ENCODE peak calls at places on chromosomes 11 and 22, in ten cellular contexts. S is HFF-Myc; P is kidney glomerular epithelial cell; N is stimulated activated CD4-positive, alpha-beta T cell treated with anti-CD3 and anti-CD28 coated beads, Interleukin-15, amount 100 ng/mL, for 48 hours; E is MV-4-11; A is NCI-H510A treated with DMSO at 0.1 percent for 48 hours; Q is non-pigmented ciliary epithelial cell; I is lung microvascular endothelial cell; U is foreskin fibroblast; Z is fibroblast of the aortic adventitia. D is an unnamed sample.

GRCh38 chr11:120065876-120066275 is 72.0 kb downstream of the TRIM29 start:
- DNase-seq in S (no peak), P (no peak), N (no peak), E (no peak), A (no peak), Q (no peak), I (no peak), U (no peak), Z (no peak), D (no peak)

GRCh38 chr11:8838248-8838647 is 72.7 kb upstream of the AKIP1 start:
- DNase-seq in S (peak; percentile 88), P (no peak), N (no peak), E (peak; percentile 91), A (no peak), Q (peak; percentile 84), I (peak; percentile 62), U (peak; percentile 91), Z (peak; percentile 70), D (peak; percentile 92)

GRCh38 chr22:17430298-17430900 is 61.1 kb downstream of the CECR2 start:
- DNase-seq in S (no peak), P (no peak), N (no peak), E (peak; percentile 46), A (no peak), Q (no peak), I (no peak), U (no peak), Z (peak; percentile 64), D (no peak)

GRCh38 chr22:24355574-24355973 is 71.8 kb upstream of the ADORA2A start:
- DNase-seq in S (no peak), P (no peak), N (no peak), E (peak; percentile 86), A (no peak), Q (no peak), I (no peak), U (no peak), Z (no peak), D (no peak)

GRCh38 chr11:35215945-35216344 is 77.0 kb downstream of the CD44 start:
- DNase-seq in S (no peak), P (no peak), N (no peak), E (no peak), A (no peak), Q (no peak), I (no peak), U (no peak), Z (no peak), D (no peak)

GRCh38 chr11:12235549-12235944 is 125.2 kb downstream of the MICAL2 start:
- DNase-seq in S (no peak), P (no peak), N (no peak), E (no peak), A (no peak), Q (no peak), I (no peak), U (peak; percentile 42), Z (no peak), D (no peak)

GRCh38 chr22:26377170-26377825 is 51.8 kb upstream of the ASPHD2 start:
- DNase-seq in S (no peak), P (no peak), N (no peak), E (peak; percentile 48), A (no peak), Q (no peak), I (peak; percentile 20), U (no peak), Z (no peak), D (no peak)

GRCh38 chr11:64523456-64524187 is 67.4 kb upstream of the SLC22A12 start:
- DNase-seq in S (no peak), P (peak; percentile 3), N (no peak), E (no peak), A (no peak), Q (no peak), I (no peak), U (no peak), Z (no peak), D (no peak)

GRCh38 chr11:47992959-47993820 is 12.8 kb downstream of the PTPRJ start:
- DNase-seq in S (peak; percentile 51), P (peak; percentile 54), N (no peak), E (peak; percentile 90), A (peak; percentile 52), Q (no peak), I (no peak), U (peak; percentile 85), Z (peak; percentile 77), D (peak; percentile 68)

GRCh38 chr22:41369837-41370236 is 11.9 kb upstream of the TEF start:
- DNase-seq in S (no peak), P (no peak), N (no peak), E (no peak), A (no peak), Q (no peak), I (no peak), U (no peak), Z (no peak), D (no peak)

GRCh38 chr11:123405123-123405592 is 24.9 kb upstream of the GRAMD1B start:
- DNase-seq in S (no peak), P (no peak), N (no peak), E (peak; percentile 48), A (no peak), Q (no peak), I (no peak), U (no peak), Z (no peak), D (no peak)

GRCh38 chr11:9748361-9748970 is 84.6 kb downstream of the SWAP70 start:
- DNase-seq in S (peak; percentile 52), P (peak; percentile 61), N (peak; percentile 59), E (peak; percentile 86), A (peak; percentile 50), Q (no peak), I (peak; percentile 85), U (peak; percentile 88), Z (peak; percentile 85), D (no peak)

GRCh38 chr11:61693897-61694840 is 14.0 kb downstream of the DAGLA start:
- DNase-seq in S (no peak), P (peak; percentile 34), N (no peak), E (no peak), A (no peak), Q (no peak), I (peak; percentile 55), U (no peak), Z (no peak), D (no peak)

GRCh38 chr22:40665312-40665711 is 14.0 kb upstream of the MCHR1 start:
- DNase-seq in S (no peak), P (no peak), N (no peak), E (no peak), A (no peak), Q (no peak), I (no peak), U (peak; percentile 44), Z (peak; percentile 94), D (no peak)

GRCh38 chr11:106281455-106282173 is 204.2 kb downstream of the AASDHPPT start:
- DNase-seq in S (peak; percentile 78), P (peak; percentile 73), N (no peak), E (no peak), A (no peak), Q (peak; percentile 82), I (no peak), U (peak; percentile 92), Z (peak; percentile 78), D (peak; percentile 47)

GRCh38 chr11:117220568-117220967 is 11.3 kb downstream of the PCSK7 start:
- DNase-seq in S (no peak), P (no peak), N (no peak), E (no peak), A (no peak), Q (no peak), I (peak; percentile 46), U (no peak), Z (no peak), D (no peak)

GRCh38 chr11:131354251-131354701 is 16.1 kb upstream of the NTM start:
- DNase-seq in S (no peak), P (no peak), N (no peak), E (no peak), A (no peak), Q (no peak), I (no peak), U (no peak), Z (no peak), D (no peak)

GRCh38 chr11:38460901-38461300 is 1862.9 kb upstream of the RAG2 start:
- DNase-seq in S (peak; percentile 2), P (peak; percentile 76), N (no peak), E (no peak), A (no peak), Q (no peak), I (no peak), U (peak; percentile 73), Z (peak; percentile 36), D (no peak)

GRCh38 chr11:72838691-72839305 is 24.6 kb downstream of the ATG16L2 start:
- DNase-seq in S (no peak), P (no peak), N (no peak), E (no peak), A (no peak), Q (no peak), I (no peak), U (peak; percentile 30), Z (no peak), D (no peak)

GRCh38 chr11:125768256-125769046 is 10.2 kb downstream of the PATE2 start:
- DNase-seq in S (no peak), P (no peak), N (no peak), E (no peak), A (no peak), Q (no peak), I (no peak), U (no peak), Z (peak; percentile 30), D (no peak)

GRCh38 chr11:36509265-36509664 is 807 bp downstream of the TRAF6 start:
- DNase-seq in S (no peak), P (peak; percentile 17), N (peak; percentile 13), E (peak; percentile 15), A (no peak), Q (no peak), I (peak; percentile 45), U (peak; percentile 39), Z (peak; percentile 41), D (no peak)

GRCh38 chr11:128897841-128898240 is 6.7 kb downstream of the KCNJ5 start:
- DNase-seq in S (no peak), P (no peak), N (no peak), E (no peak), A (no peak), Q (no peak), I (no peak), U (no peak), Z (no peak), D (no peak)

GRCh38 chr22:36352775-36353507 is 34.8 kb downstream of the MYH9 start:
- DNase-seq in S (no peak), P (no peak), N (no peak), E (no peak), A (no peak), Q (no peak), I (peak; percentile 95), U (peak; percentile 77), Z (peak; percentile 85), D (no peak)

GRCh38 chr11:73507086-73507485 is 90.8 kb downstream of the FAM168A start:
- DNase-seq in S (no peak), P (no peak), N (no peak), E (no peak), A (no peak), Q (no peak), I (no peak), U (peak; percentile 67), Z (peak; percentile 39), D (no peak)

D was measured in GM04504.